ENCODE peak calls at places on chromosome 13, in nine cellular contexts. L is psoas muscle, Q is M059J, V is iPS DF 19.7, Y is NCI-H1105 treated with DMSO at 0.1 percent for 48 hours, I is caudate nucleus, J is MM.1S, A is mammary epithelial cell, O is EL. N is an unnamed sample.

GRCh38 chr13:37386276-37386675 is 212.3 kb downstream of the POSTN start:
- DNase-seq in L (no peak), Q (peak), V (no peak), Y (no peak), I (no peak), J (no peak), A (no peak), O (peak), N (no peak)

GRCh38 chr13:95552208-95552538 is 347 bp upstream of the CLDN10 start:
- DNase-seq in L (no peak), Q (no peak), V (no peak), Y (no peak), I (no peak), J (no peak), A (no peak), O (no peak), N (no peak)

GRCh38 chr13:92320323-92320722 is 906.3 kb upstream of the GPC6 start:
- DNase-seq in L (no peak), Q (no peak), V (no peak), Y (no peak), I (no peak), J (no peak), A (no peak), O (no peak), N (no peak)

GRCh38 chr13:101150998-101151397 is 265.3 kb downstream of the NALCN start:
- DNase-seq in L (no peak), Q (no peak), V (no peak), Y (no peak), I (no peak), J (no peak), A (no peak), O (peak), N (no peak)

GRCh38 chr13:51919531-51919930 is 57.8 kb downstream of the CCDC70 start:
- DNase-seq in L (no peak), Q (no peak), V (no peak), Y (peak), I (no peak), J (no peak), A (no peak), O (no peak), N (no peak)

GRCh38 chr13:37870489-37870845 is 895 bp upstream of the TRPC4 start:
- DNase-seq in L (no peak), Q (no peak), V (no peak), Y (no peak), I (no peak), J (no peak), A (no peak), O (no peak), N (no peak)

GRCh38 chr13:31476753-31477152 is 262.6 kb upstream of the RXFP2 start:
- DNase-seq in L (no peak), Q (no peak), V (no peak), Y (no peak), I (no peak), J (no peak), A (no peak), O (peak), N (no peak)

GRCh38 chr13:54637377-54637776 is 1608.8 kb downstream of the OLFM4 start:
- DNase-seq in L (no peak), Q (no peak), V (peak), Y (no peak), I (no peak), J (no peak), A (no peak), O (no peak), N (no peak)